ENCODE peak calls at places on chromosomes 6 and 20, in eight cellular contexts. One of them, this sample, is unnamed. For H3K4me1 and H3K27me3, the result is how much of the 10 kb centered on the place peaks cover.

GRCh38 chr20:44643596-44644383 is 7.7 kb downstream of the ADA start:
- ATAC-seq in K562: no peak
- ATAC-seq in HCT116: peak
- ATAC-seq in GM12878: no peak
- ATAC-seq in HepG2: peak
- ATAC-seq in upper lobe of left lung: peak
- ATAC-seq in GM23338: peak
- ATAC-seq in Panc1: peak
- ATAC-seq in this sample: peak

GRCh38 chr20:40265872-40266533 is 423.0 kb downstream of the MAFB start:
- ATAC-seq in GM23338: peak
- ATAC-seq in Panc1: no peak
- ATAC-seq in upper lobe of left lung: peak
- ATAC-seq in HepG2: peak
- ATAC-seq in K562: no peak
- ATAC-seq in GM12878: peak
- ATAC-seq in HCT116: peak
- ATAC-seq in this sample: no peak

GRCh38 chr6:112549749-112550148 is 202.6 kb downstream of the RFPL4B start:
- ATAC-seq in K562: no peak
- ATAC-seq in GM23338: no peak
- ATAC-seq in HepG2: no peak
- ATAC-seq in HCT116: no peak
- ATAC-seq in GM12878: no peak
- ATAC-seq in Panc1: no peak
- ATAC-seq in upper lobe of left lung: no peak
- ATAC-seq in this sample: no peak

GRCh38 chr20:12847862-12848261 is 160.9 kb upstream of the SPTLC3 start:
- ATAC-seq in upper lobe of left lung: no peak
- ATAC-seq in HCT116: no peak
- ATAC-seq in K562: no peak
- ATAC-seq in HepG2: no peak
- ATAC-seq in GM23338: no peak
- ATAC-seq in GM12878: no peak
- ATAC-seq in Panc1: no peak
- ATAC-seq in this sample: no peak

GRCh38 chr6:56440551-56440981 is 193.2 kb upstream of the COL21A1 start:
- ATAC-seq in Panc1: no peak
- ATAC-seq in HCT116: no peak
- ATAC-seq in K562: no peak
- ATAC-seq in GM23338: no peak
- ATAC-seq in HepG2: no peak
- ATAC-seq in GM12878: no peak
- ATAC-seq in upper lobe of left lung: no peak
- ATAC-seq in this sample: no peak

GRCh38 chr20:36435799-36436541 is 105.3 kb upstream of the MYL9 start:
- ATAC-seq in GM23338: peak
- ATAC-seq in HCT116: peak
- ATAC-seq in K562: peak
- ATAC-seq in GM12878: peak
- ATAC-seq in HepG2: peak
- ATAC-seq in Panc1: peak
- ATAC-seq in upper lobe of left lung: peak
- ATAC-seq in this sample: peak

GRCh38 chr20:3318226-3318884 is 79.4 kb upstream of the SLC4A11 start:
- ATAC-seq in Panc1: no peak
- ATAC-seq in upper lobe of left lung: no peak
- ATAC-seq in GM23338: no peak
- ATAC-seq in K562: no peak
- ATAC-seq in GM12878: no peak
- ATAC-seq in HCT116: no peak
- ATAC-seq in HepG2: no peak
- ATAC-seq in this sample: no peak

GRCh38 chr20:20685635-20686034 is 26.8 kb downstream of the RALGAPA2 start:
- ATAC-seq in K562: no peak
- ATAC-seq in HepG2: peak
- ATAC-seq in Panc1: no peak
- ATAC-seq in GM23338: no peak
- ATAC-seq in GM12878: no peak
- ATAC-seq in upper lobe of left lung: no peak
- ATAC-seq in HCT116: no peak
- ATAC-seq in this sample: no peak

GRCh38 chr6:105825210-105825609 is 260.9 kb upstream of the PRDM1 start:
- ATAC-seq in upper lobe of left lung: no peak
- ATAC-seq in K562: no peak
- ATAC-seq in HCT116: no peak
- ATAC-seq in GM12878: no peak
- ATAC-seq in HepG2: no peak
- ATAC-seq in Panc1: no peak
- ATAC-seq in GM23338: no peak
- ATAC-seq in this sample: no peak

GRCh38 chr6:53290547-53291510 is 57.9 kb downstream of the ELOVL5 start:
- ATAC-seq in HCT116: no peak
- ATAC-seq in GM12878: no peak
- ATAC-seq in upper lobe of left lung: no peak
- ATAC-seq in Panc1: no peak
- ATAC-seq in HepG2: no peak
- ATAC-seq in K562: peak
- ATAC-seq in GM23338: no peak
- ATAC-seq in this sample: no peak

GRCh38 chr20:35008411-35009342 is 53.0 kb downstream of the MYH7B start:
- ATAC-seq in HepG2: no peak
- ATAC-seq in Panc1: no peak
- ATAC-seq in GM12878: no peak
- ATAC-seq in upper lobe of left lung: no peak
- ATAC-seq in HCT116: no peak
- ATAC-seq in GM23338: no peak
- ATAC-seq in K562: no peak
- ATAC-seq in this sample: peak

DNA sequence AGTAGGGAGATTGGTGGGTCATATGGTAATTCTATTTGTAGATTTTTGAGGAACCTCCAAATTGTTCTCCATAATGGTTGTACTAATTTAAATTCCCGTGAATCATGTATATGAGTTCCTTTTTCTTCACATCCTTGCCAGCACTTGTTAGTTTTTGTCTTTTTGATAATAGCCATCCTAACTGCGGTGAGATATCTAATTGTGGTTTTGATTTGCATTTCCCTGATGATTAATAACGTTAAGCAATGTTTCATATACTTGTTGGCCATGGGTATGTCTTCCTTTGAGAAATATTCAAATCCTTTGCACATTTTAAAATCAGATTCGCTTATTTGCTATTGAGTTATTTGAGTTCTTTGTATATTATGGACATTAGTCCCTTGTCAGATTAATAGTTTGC is 110.9 kb downstream of the JAG1 start:
- ATAC-seq in HCT116: no peak
- ATAC-seq in Panc1: no peak
- ATAC-seq in upper lobe of left lung: no peak
- ATAC-seq in GM12878: no peak
- ATAC-seq in GM23338: no peak
- ATAC-seq in K562: no peak
- ATAC-seq in HepG2: no peak
- ATAC-seq in this sample: no peak
- H3K4me1 ChIP-seq in HCT116: under half
- H3K4me1 ChIP-seq in Panc1: under half
- H3K4me1 ChIP-seq in upper lobe of left lung: under half
- H3K4me1 ChIP-seq in GM12878: under half
- H3K4me1 ChIP-seq in GM23338: under half
- H3K4me1 ChIP-seq in K562: under half
- H3K4me1 ChIP-seq in HepG2: half or more
- H3K4me1 ChIP-seq in this sample: under half

DNA sequence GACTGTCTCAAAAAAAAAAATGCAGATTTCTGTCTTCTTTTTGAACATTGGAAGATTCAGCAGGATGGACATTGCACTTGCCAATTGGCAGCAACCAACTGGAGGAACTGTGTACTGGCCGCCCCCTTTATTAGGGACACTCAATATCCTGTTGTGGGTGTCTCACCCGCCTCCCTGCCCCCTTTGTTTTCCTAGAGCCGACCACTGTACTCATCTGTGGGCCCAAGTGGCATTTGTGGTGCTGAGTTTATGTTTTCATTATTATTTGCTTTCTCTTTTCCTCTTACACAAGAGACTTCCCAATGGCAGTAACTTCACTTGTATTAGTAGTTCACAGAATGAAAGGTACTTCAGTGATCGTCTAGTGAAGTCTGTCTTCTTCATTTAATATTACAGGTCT is 125.3 kb downstream of the SASH1 start:
- ATAC-seq in Panc1: no peak
- ATAC-seq in HCT116: no peak
- ATAC-seq in upper lobe of left lung: no peak
- ATAC-seq in GM12878: no peak
- ATAC-seq in GM23338: no peak
- ATAC-seq in HepG2: no peak
- ATAC-seq in K562: no peak
- ATAC-seq in this sample: no peak
- TF ChIP-seq POLR2AphosphoS5 in Panc1: no peak
- TF ChIP-seq POLR2AphosphoS5 in HCT116: no peak
- TF ChIP-seq POLR2AphosphoS5 in upper lobe of left lung: no peak
- TF ChIP-seq POLR2AphosphoS5 in GM12878: no peak
- TF ChIP-seq POLR2AphosphoS5 in GM23338: no peak
- TF ChIP-seq POLR2AphosphoS5 in HepG2: no peak
- TF ChIP-seq POLR2AphosphoS5 in K562: no peak
- TF ChIP-seq POLR2AphosphoS5 in this sample: no peak

DNA sequence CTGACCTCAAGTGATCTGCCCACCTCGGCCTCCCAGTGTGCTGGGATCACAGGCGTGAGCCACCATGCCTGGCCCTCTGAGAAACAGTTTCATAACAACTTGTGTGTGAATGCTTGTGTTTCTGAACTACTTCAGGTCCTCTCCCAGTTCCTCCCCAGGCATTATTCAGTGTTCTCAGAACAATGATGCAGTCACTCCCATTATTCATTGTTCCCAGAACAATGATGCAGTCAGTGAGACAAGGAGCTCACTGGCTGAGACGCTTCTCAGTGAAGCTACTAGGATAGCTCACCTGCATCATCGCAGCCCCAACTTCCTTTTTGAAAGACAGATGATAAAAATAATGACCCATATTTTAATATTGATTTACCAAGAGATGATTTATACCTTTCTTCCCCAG is 71.5 kb downstream of the NDUFAF5 start:
- ATAC-seq in HepG2: no peak
- ATAC-seq in GM23338: peak
- ATAC-seq in GM12878: no peak
- ATAC-seq in Panc1: no peak
- ATAC-seq in HCT116: no peak
- ATAC-seq in K562: no peak
- ATAC-seq in upper lobe of left lung: no peak
- ATAC-seq in this sample: no peak
- H3K27me3 ChIP-seq in HepG2: under half
- H3K27me3 ChIP-seq in GM23338: under half
- H3K27me3 ChIP-seq in GM12878: under half
- H3K27me3 ChIP-seq in Panc1: under half
- H3K27me3 ChIP-seq in HCT116: under half
- H3K27me3 ChIP-seq in K562: under half
- H3K27me3 ChIP-seq in upper lobe of left lung: under half
- H3K27me3 ChIP-seq in this sample: under half

DNA sequence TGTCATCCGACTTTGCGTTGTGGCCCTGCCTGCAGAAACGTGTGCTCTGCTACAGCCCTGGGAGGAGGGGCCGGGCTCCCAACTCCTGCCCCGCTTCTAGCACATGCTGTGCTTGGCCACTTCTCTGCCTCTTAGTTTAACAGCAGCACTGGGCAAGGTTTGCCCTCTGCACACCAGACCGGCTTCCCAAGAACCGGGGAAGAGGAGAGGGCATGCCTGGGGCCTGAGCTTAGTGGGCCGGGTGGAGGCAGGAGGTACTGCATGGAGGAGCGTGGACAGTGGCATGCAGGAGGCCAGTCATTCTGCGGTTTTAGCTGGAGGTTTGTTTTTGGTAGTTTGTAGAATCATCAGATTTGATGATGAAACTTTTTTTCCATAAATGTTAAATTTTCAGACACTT is 45.5 kb downstream of the CEP43 start:
- ATAC-seq in GM23338: peak
- ATAC-seq in GM12878: no peak
- ATAC-seq in K562: peak
- ATAC-seq in HepG2: peak
- ATAC-seq in upper lobe of left lung: no peak
- ATAC-seq in HCT116: peak
- ATAC-seq in Panc1: peak
- ATAC-seq in this sample: no peak
- H3K4me1 ChIP-seq in GM23338: under half
- H3K4me1 ChIP-seq in GM12878: under half
- H3K4me1 ChIP-seq in K562: under half
- H3K4me1 ChIP-seq in HepG2: under half
- H3K4me1 ChIP-seq in upper lobe of left lung: under half
- H3K4me1 ChIP-seq in HCT116: under half
- H3K4me1 ChIP-seq in Panc1: under half
- H3K4me1 ChIP-seq in this sample: under half

DNA sequence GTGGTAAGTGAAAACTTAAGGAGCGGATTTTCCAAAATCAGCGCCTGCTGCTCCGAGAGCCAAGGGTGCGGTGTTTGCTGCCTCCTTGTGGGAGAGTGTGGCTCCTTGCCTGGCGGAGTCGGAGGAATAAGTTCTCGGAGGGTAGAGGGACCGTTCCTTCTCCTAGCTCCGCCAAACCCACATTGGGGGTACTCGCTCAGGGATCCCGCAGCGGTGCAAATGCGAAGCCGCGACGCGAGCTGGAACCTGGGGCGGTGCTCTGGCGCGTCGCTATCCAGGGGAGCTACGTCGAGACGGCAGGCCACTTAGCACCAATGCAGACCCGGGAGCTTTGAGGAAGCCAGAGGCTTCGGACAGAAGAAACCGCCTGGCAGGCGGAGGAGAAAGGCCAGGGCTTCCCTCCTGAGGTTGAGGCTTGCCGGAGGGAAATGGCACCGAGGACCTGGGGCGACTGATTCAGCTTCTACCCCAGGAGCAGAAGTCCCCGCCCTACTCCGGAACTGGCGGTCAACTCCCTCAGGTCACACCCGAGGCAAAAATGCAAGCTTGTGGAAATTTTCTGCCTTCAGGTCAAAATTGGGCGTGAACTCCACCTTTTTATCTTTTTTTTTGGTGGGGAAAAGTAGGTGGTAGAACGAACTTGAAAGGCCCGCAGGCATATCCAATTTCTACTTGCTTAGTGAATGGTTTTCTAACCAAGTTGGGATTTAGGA is 5.7 kb upstream of the DDX43 start:
- ATAC-seq in HCT116: peak
- ATAC-seq in upper lobe of left lung: peak
- ATAC-seq in K562: peak
- ATAC-seq in GM23338: peak
- ATAC-seq in GM12878: peak
- ATAC-seq in Panc1: peak
- ATAC-seq in HepG2: peak
- ATAC-seq in this sample: peak
- TF ChIP-seq POLR2AphosphoS5 in HCT116: peak
- TF ChIP-seq POLR2AphosphoS5 in upper lobe of left lung: no peak
- TF ChIP-seq POLR2AphosphoS5 in K562: peak
- TF ChIP-seq POLR2AphosphoS5 in GM23338: no peak
- TF ChIP-seq POLR2AphosphoS5 in GM12878: no peak
- TF ChIP-seq POLR2AphosphoS5 in Panc1: peak
- TF ChIP-seq POLR2AphosphoS5 in HepG2: no peak
- TF ChIP-seq POLR2AphosphoS5 in this sample: no peak

This sample was measured in gastroesophageal sphincter.